ENCODE peak calls at places on chromosomes 12 and 14, in seven cellular contexts. One of them, this sample, is unnamed.

GRCh38 chr12:62933871-62934798 is 815 bp downstream of the PPM1H start:
- DNase-seq in vagina: no peak
- DNase-seq in heart left ventricle: peak
- DNase-seq in prostate gland: peak
- DNase-seq in uterus: peak
- DNase-seq in transverse colon: peak
- DNase-seq in Peyer's patch: peak
- DNase-seq in this sample: peak

GRCh38 chr12:58601529-58601928 is 318.8 kb downstream of the LRIG3 start:
- DNase-seq in heart left ventricle: no peak
- DNase-seq in Peyer's patch: no peak
- DNase-seq in transverse colon: no peak
- DNase-seq in vagina: no peak
- DNase-seq in uterus: no peak
- DNase-seq in prostate gland: no peak
- DNase-seq in this sample: no peak

GRCh38 chr12:23830210-23830609 is 119.3 kb downstream of the SOX5 start:
- DNase-seq in uterus: no peak
- DNase-seq in prostate gland: no peak
- DNase-seq in vagina: no peak
- DNase-seq in Peyer's patch: no peak
- DNase-seq in transverse colon: no peak
- DNase-seq in heart left ventricle: no peak
- DNase-seq in this sample: no peak

GRCh38 chr12:105025890-105026289 is 39.8 kb downstream of the NOPCHAP1 start:
- DNase-seq in heart left ventricle: no peak
- DNase-seq in vagina: no peak
- DNase-seq in transverse colon: peak
- DNase-seq in uterus: peak
- DNase-seq in prostate gland: peak
- DNase-seq in Peyer's patch: no peak
- DNase-seq in this sample: no peak

GRCh38 chr12:100399095-100399494 is 42.2 kb downstream of the SLC17A8 start:
- DNase-seq in heart left ventricle: no peak
- DNase-seq in uterus: no peak
- DNase-seq in Peyer's patch: no peak
- DNase-seq in prostate gland: no peak
- DNase-seq in vagina: no peak
- DNase-seq in transverse colon: no peak
- DNase-seq in this sample: no peak

GRCh38 chr12:122873540-122873939 is 22.4 kb downstream of the VPS37B start:
- DNase-seq in heart left ventricle: no peak
- DNase-seq in transverse colon: no peak
- DNase-seq in Peyer's patch: no peak
- DNase-seq in prostate gland: no peak
- DNase-seq in vagina: no peak
- DNase-seq in uterus: no peak
- DNase-seq in this sample: no peak

GRCh38 chr12:73902270-73902669 is 635.4 kb upstream of the ATXN7L3B start:
- DNase-seq in vagina: no peak
- DNase-seq in prostate gland: no peak
- DNase-seq in Peyer's patch: no peak
- DNase-seq in uterus: no peak
- DNase-seq in heart left ventricle: no peak
- DNase-seq in transverse colon: no peak
- DNase-seq in this sample: no peak

GRCh38 chr12:99911076-99911475 is 73.7 kb downstream of the ANKS1B start:
- DNase-seq in transverse colon: no peak
- DNase-seq in Peyer's patch: no peak
- DNase-seq in prostate gland: no peak
- DNase-seq in heart left ventricle: no peak
- DNase-seq in vagina: no peak
- DNase-seq in uterus: peak
- DNase-seq in this sample: no peak

GRCh38 chr14:106317593-106317992 is 791.2 kb downstream of the TMEM121 start:
- DNase-seq in prostate gland: no peak
- DNase-seq in heart left ventricle: no peak
- DNase-seq in vagina: no peak
- DNase-seq in transverse colon: no peak
- DNase-seq in uterus: no peak
- DNase-seq in Peyer's patch: no peak
- DNase-seq in this sample: no peak

GRCh38 chr14:37024166-37024565 is 148.2 kb downstream of the SLC25A21 start:
- DNase-seq in vagina: no peak
- DNase-seq in heart left ventricle: no peak
- DNase-seq in Peyer's patch: no peak
- DNase-seq in uterus: no peak
- DNase-seq in prostate gland: no peak
- DNase-seq in transverse colon: no peak
- DNase-seq in this sample: no peak

GRCh38 chr14:83707056-83707455 is 1822.9 kb upstream of the FLRT2 start:
- DNase-seq in uterus: no peak
- DNase-seq in prostate gland: no peak
- DNase-seq in Peyer's patch: no peak
- DNase-seq in vagina: no peak
- DNase-seq in transverse colon: no peak
- DNase-seq in heart left ventricle: no peak
- DNase-seq in this sample: no peak

GRCh38 chr12:26229910-26230309 is 34.5 kb downstream of the SSPN start:
- DNase-seq in prostate gland: no peak
- DNase-seq in Peyer's patch: no peak
- DNase-seq in vagina: no peak
- DNase-seq in heart left ventricle: no peak
- DNase-seq in uterus: no peak
- DNase-seq in transverse colon: no peak
- DNase-seq in this sample: no peak

GRCh38 chr14:93784878-93785277 is 3.4 kb downstream of the PRIMA1 start:
- DNase-seq in transverse colon: no peak
- DNase-seq in prostate gland: no peak
- DNase-seq in Peyer's patch: no peak
- DNase-seq in uterus: peak
- DNase-seq in vagina: no peak
- DNase-seq in heart left ventricle: no peak
- DNase-seq in this sample: no peak

GRCh38 chr14:38554046-38554445 is 298.2 kb upstream of the CLEC14A start:
- DNase-seq in prostate gland: no peak
- DNase-seq in uterus: no peak
- DNase-seq in vagina: no peak
- DNase-seq in transverse colon: no peak
- DNase-seq in heart left ventricle: no peak
- DNase-seq in Peyer's patch: no peak
- DNase-seq in this sample: no peak

GRCh38 chr14:76491172-76491930 is 115.4 kb downstream of the ESRRB start:
- DNase-seq in transverse colon: no peak
- DNase-seq in vagina: no peak
- DNase-seq in uterus: no peak
- DNase-seq in Peyer's patch: no peak
- DNase-seq in prostate gland: no peak
- DNase-seq in heart left ventricle: no peak
- DNase-seq in this sample: no peak
- TF ChIP-seq POLR2A in transverse colon: no peak
- TF ChIP-seq POLR2A in vagina: no peak
- TF ChIP-seq POLR2A in uterus: no peak
- TF ChIP-seq POLR2A in Peyer's patch: no peak
- TF ChIP-seq POLR2A in prostate gland: no peak
- TF ChIP-seq POLR2A in heart left ventricle: no peak
- TF ChIP-seq POLR2A in this sample: no peak

GRCh38 chr12:56161677-56162351 is 3.7 kb downstream of the MYL6 start:
- DNase-seq in vagina: no peak
- DNase-seq in Peyer's patch: no peak
- DNase-seq in prostate gland: no peak
- DNase-seq in transverse colon: no peak
- DNase-seq in heart left ventricle: no peak
- DNase-seq in uterus: no peak
- DNase-seq in this sample: no peak

GRCh38 chr12:56160894-56161667 is 2.9 kb downstream of the MYL6 start:
- DNase-seq in Peyer's patch: no peak
- DNase-seq in transverse colon: no peak
- DNase-seq in prostate gland: no peak
- DNase-seq in heart left ventricle: no peak
- DNase-seq in uterus: no peak
- DNase-seq in vagina: no peak
- DNase-seq in this sample: no peak

GRCh38 chr12:56164345-56164729 is 6.2 kb downstream of the MYL6 start:
- DNase-seq in prostate gland: no peak
- DNase-seq in uterus: no peak
- DNase-seq in heart left ventricle: no peak
- DNase-seq in Peyer's patch: no peak
- DNase-seq in vagina: no peak
- DNase-seq in transverse colon: no peak
- DNase-seq in this sample: no peak

GRCh38 chr12:56163533-56164344 is 5.6 kb downstream of the MYL6 start:
- DNase-seq in Peyer's patch: no peak
- DNase-seq in prostate gland: no peak
- DNase-seq in transverse colon: no peak
- DNase-seq in heart left ventricle: no peak
- DNase-seq in vagina: no peak
- DNase-seq in uterus: no peak
- DNase-seq in this sample: no peak

DNA sequence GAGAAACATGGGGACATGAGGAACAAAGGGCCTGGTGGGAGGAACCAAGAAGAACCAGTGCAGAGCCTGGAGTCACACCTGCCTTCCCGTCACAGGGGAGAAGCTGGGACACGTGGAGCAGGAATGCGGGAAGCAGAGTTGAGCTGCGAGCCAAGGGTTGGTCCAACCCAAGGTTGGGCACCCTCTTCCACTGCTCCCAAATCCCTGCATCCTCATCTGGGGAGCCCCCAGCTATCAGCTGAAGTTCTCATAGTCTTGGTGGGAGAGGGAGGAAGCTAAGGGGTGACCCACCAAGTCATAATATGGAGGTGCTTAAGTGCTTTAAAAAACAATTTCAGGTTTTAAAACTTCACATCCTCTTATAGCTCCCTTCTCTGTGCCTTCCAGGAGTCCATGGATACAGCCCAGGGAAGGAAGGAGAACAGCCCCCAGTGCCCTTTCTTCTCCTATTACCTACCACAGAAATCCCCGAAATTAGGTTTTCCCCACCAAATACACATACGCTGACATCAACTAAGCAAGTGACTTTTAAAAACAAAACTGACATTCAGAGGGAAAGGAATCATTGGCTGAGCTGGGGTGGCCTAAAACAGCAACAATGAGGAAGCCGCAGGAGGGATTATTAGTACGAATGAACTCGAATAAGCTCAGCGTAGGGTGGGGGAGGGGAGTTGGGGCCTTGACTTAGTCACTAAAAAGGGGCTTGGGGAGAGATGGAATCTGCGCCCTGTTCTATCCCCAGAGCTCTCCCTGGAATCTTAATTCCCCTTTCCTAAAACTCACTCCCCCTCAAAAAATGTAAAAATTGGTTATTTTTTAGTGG is 4.5 kb downstream of the MYL6 start:
- DNase-seq in uterus: no peak
- DNase-seq in vagina: no peak
- DNase-seq in transverse colon: no peak
- DNase-seq in Peyer's patch: no peak
- DNase-seq in prostate gland: no peak
- DNase-seq in heart left ventricle: no peak
- DNase-seq in this sample: no peak
- TF ChIP-seq POLR2A in uterus: no peak
- TF ChIP-seq POLR2A in vagina: no peak
- TF ChIP-seq POLR2A in transverse colon: peak
- TF ChIP-seq POLR2A in Peyer's patch: no peak
- TF ChIP-seq POLR2A in prostate gland: no peak
- TF ChIP-seq POLR2A in heart left ventricle: no peak
- TF ChIP-seq POLR2A in this sample: peak

GRCh38 chr14:104797112-104798044 is 1.8 kb upstream of the AKT1 start:
- DNase-seq in prostate gland: no peak
- DNase-seq in uterus: no peak
- DNase-seq in Peyer's patch: peak
- DNase-seq in vagina: no peak
- DNase-seq in transverse colon: peak
- DNase-seq in heart left ventricle: peak
- DNase-seq in this sample: no peak

GRCh38 chr14:104795468-104795780 is at the start of gene AKT1:
- DNase-seq in heart left ventricle: no peak
- DNase-seq in Peyer's patch: no peak
- DNase-seq in prostate gland: no peak
- DNase-seq in vagina: no peak
- DNase-seq in uterus: no peak
- DNase-seq in transverse colon: no peak
- DNase-seq in this sample: no peak

GRCh38 chr14:104796682-104797081 is 1.1 kb upstream of the AKT1 start:
- DNase-seq in Peyer's patch: no peak
- DNase-seq in transverse colon: no peak
- DNase-seq in vagina: no peak
- DNase-seq in uterus: no peak
- DNase-seq in prostate gland: no peak
- DNase-seq in heart left ventricle: no peak
- DNase-seq in this sample: no peak

GRCh38 chr14:104794641-104795467 is 694 bp downstream of the AKT1 start:
- DNase-seq in heart left ventricle: no peak
- DNase-seq in transverse colon: peak
- DNase-seq in vagina: no peak
- DNase-seq in prostate gland: no peak
- DNase-seq in uterus: no peak
- DNase-seq in Peyer's patch: peak
- DNase-seq in this sample: peak

DNA sequence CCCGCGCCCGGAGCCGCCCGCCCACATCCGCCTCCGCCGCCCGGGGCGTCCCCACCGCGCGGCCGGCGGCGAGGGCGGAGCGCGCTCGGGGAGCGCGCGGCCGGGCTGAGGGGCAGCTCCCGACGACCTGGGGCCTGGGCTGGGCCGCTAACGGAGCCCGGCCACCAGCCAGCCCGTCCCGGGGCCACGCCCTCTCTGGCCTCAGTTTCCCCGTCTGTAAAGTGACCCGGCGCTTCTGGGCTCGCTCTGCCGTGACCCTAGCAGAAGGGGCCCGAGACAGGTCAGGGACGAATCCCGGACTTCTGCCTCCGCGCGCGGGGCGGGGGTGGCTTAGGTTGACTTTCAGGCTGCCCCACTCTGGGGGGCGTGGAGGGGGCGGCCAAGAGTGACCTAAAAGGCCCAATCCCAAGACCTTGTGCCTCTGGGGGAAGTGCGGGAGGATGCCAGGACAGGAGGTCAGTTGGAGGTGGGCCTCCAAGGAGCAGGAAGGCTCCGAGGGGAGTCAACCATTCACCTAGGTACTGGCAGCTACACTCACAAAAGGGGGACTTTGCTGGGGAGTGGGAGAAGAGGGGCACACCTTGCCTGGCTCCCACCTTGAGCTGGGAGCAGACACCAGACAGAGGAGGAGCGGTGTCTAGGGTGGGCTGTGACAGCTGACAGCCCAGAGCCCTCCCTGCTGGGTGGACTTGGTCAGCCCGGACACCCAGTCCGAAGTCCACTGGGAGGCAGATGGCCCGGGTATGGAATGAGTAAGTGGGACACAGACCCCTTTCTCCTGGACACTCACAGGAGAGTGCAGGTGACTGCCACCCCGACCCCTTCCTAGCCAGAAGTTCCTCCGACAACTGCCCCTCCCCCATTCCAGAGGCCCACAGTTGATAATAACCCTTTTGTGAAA is 483 bp upstream of the AKT1 start:
- DNase-seq in prostate gland: no peak
- DNase-seq in Peyer's patch: peak
- DNase-seq in transverse colon: peak
- DNase-seq in uterus: peak
- DNase-seq in vagina: no peak
- DNase-seq in heart left ventricle: peak
- DNase-seq in this sample: peak
- TF ChIP-seq POLR2A in prostate gland: peak
- TF ChIP-seq POLR2A in Peyer's patch: peak
- TF ChIP-seq POLR2A in transverse colon: peak
- TF ChIP-seq POLR2A in uterus: peak
- TF ChIP-seq POLR2A in vagina: no peak
- TF ChIP-seq POLR2A in heart left ventricle: peak
- TF ChIP-seq POLR2A in this sample: peak

GRCh38 chr14:31207287-31207745 is 277 bp downstream of the HECTD1 start:
- DNase-seq in uterus: no peak
- DNase-seq in heart left ventricle: peak
- DNase-seq in vagina: peak
- DNase-seq in prostate gland: no peak
- DNase-seq in transverse colon: no peak
- DNase-seq in Peyer's patch: no peak
- DNase-seq in this sample: no peak
- TF ChIP-seq POLR2A in uterus: no peak
- TF ChIP-seq POLR2A in heart left ventricle: no peak
- TF ChIP-seq POLR2A in vagina: no peak
- TF ChIP-seq POLR2A in prostate gland: peak
- TF ChIP-seq POLR2A in transverse colon: no peak
- TF ChIP-seq POLR2A in Peyer's patch: no peak
- TF ChIP-seq POLR2A in this sample: no peak